ENCODE peak calls at places on chromosome 1, in ten cellular contexts. One of them, this sample, is unnamed.

GRCh38 chr1:203126151-203126865 is 1.2 kb upstream of the ADORA1 start:
- DNase-seq in HCT116: no peak
- DNase-seq in H1: no peak
- DNase-seq in transverse colon: no peak
- DNase-seq in SK-N-SH: no peak
- DNase-seq in endothelial cell of umbilical vein: no peak
- DNase-seq in suprapubic skin: peak; percentile 43
- DNase-seq in breast epithelium: no peak
- DNase-seq in stomach: no peak
- DNase-seq in vagina: no peak
- DNase-seq in this sample: no peak

GRCh38 chr1:209926045-209926444 is 12.0 kb upstream of the SYT14 start:
- DNase-seq in HCT116: no peak
- DNase-seq in H1: no peak
- DNase-seq in transverse colon: no peak
- DNase-seq in SK-N-SH: peak; percentile 61
- DNase-seq in endothelial cell of umbilical vein: peak; percentile 78
- DNase-seq in suprapubic skin: no peak
- DNase-seq in breast epithelium: no peak
- DNase-seq in stomach: no peak
- DNase-seq in vagina: no peak
- DNase-seq in this sample: no peak

GRCh38 chr1:2644171-2644570 is 11.4 kb upstream of the MMEL1 start:
- DNase-seq in HCT116: no peak
- DNase-seq in H1: no peak
- DNase-seq in transverse colon: no peak
- DNase-seq in SK-N-SH: no peak
- DNase-seq in endothelial cell of umbilical vein: no peak
- DNase-seq in suprapubic skin: no peak
- DNase-seq in breast epithelium: no peak
- DNase-seq in stomach: peak; percentile 25
- DNase-seq in vagina: no peak
- DNase-seq in this sample: no peak

GRCh38 chr1:164716992-164717703 is 158.2 kb downstream of the PBX1 start:
- DNase-seq in HCT116: no peak
- DNase-seq in H1: no peak
- DNase-seq in transverse colon: no peak
- DNase-seq in SK-N-SH: no peak
- DNase-seq in endothelial cell of umbilical vein: no peak
- DNase-seq in suprapubic skin: no peak
- DNase-seq in breast epithelium: no peak
- DNase-seq in stomach: no peak
- DNase-seq in vagina: no peak
- DNase-seq in this sample: no peak

GRCh38 chr1:210053126-210053525 is 115.1 kb downstream of the SYT14 start:
- DNase-seq in HCT116: no peak
- DNase-seq in H1: no peak
- DNase-seq in transverse colon: no peak
- DNase-seq in SK-N-SH: no peak
- DNase-seq in endothelial cell of umbilical vein: no peak
- DNase-seq in suprapubic skin: no peak
- DNase-seq in breast epithelium: no peak
- DNase-seq in stomach: no peak
- DNase-seq in vagina: no peak
- DNase-seq in this sample: no peak

GRCh38 chr1:153375511-153375910 is at the start of gene S100A12:
- DNase-seq in HCT116: no peak
- DNase-seq in H1: no peak
- DNase-seq in transverse colon: no peak
- DNase-seq in SK-N-SH: no peak
- DNase-seq in endothelial cell of umbilical vein: no peak
- DNase-seq in suprapubic skin: peak; percentile 20
- DNase-seq in breast epithelium: no peak
- DNase-seq in stomach: no peak
- DNase-seq in vagina: peak; percentile 77
- DNase-seq in this sample: no peak

GRCh38 chr1:3444736-3445135 is 9.7 kb upstream of the ARHGEF16 start:
- DNase-seq in HCT116: no peak
- DNase-seq in H1: no peak
- DNase-seq in transverse colon: no peak
- DNase-seq in SK-N-SH: no peak
- DNase-seq in endothelial cell of umbilical vein: no peak
- DNase-seq in suprapubic skin: no peak
- DNase-seq in breast epithelium: no peak
- DNase-seq in stomach: no peak
- DNase-seq in vagina: no peak
- DNase-seq in this sample: no peak

GRCh38 chr1:71170925-71171324 is 90.1 kb upstream of the ZRANB2 start:
- DNase-seq in HCT116: no peak
- DNase-seq in H1: no peak
- DNase-seq in transverse colon: no peak
- DNase-seq in SK-N-SH: no peak
- DNase-seq in endothelial cell of umbilical vein: no peak
- DNase-seq in suprapubic skin: no peak
- DNase-seq in breast epithelium: no peak
- DNase-seq in stomach: no peak
- DNase-seq in vagina: no peak
- DNase-seq in this sample: no peak

GRCh38 chr1:8228253-8228652 is 89.7 kb upstream of the SLC45A1 start:
- DNase-seq in HCT116: no peak
- DNase-seq in H1: no peak
- DNase-seq in transverse colon: no peak
- DNase-seq in SK-N-SH: no peak
- DNase-seq in endothelial cell of umbilical vein: no peak
- DNase-seq in suprapubic skin: no peak
- DNase-seq in breast epithelium: no peak
- DNase-seq in stomach: no peak
- DNase-seq in vagina: no peak
- DNase-seq in this sample: no peak

GRCh38 chr1:97427371-97427770 is 493.5 kb downstream of the DPYD start:
- DNase-seq in HCT116: no peak
- DNase-seq in H1: no peak
- DNase-seq in transverse colon: no peak
- DNase-seq in SK-N-SH: no peak
- DNase-seq in endothelial cell of umbilical vein: no peak
- DNase-seq in suprapubic skin: no peak
- DNase-seq in breast epithelium: no peak
- DNase-seq in stomach: no peak
- DNase-seq in vagina: no peak
- DNase-seq in this sample: no peak

GRCh38 chr1:54671985-54672608 is 30.5 kb downstream of the MROH7 start:
- DNase-seq in HCT116: peak; percentile 35
- DNase-seq in H1: peak; percentile 38
- DNase-seq in transverse colon: peak; percentile 71
- DNase-seq in SK-N-SH: peak; percentile 78
- DNase-seq in endothelial cell of umbilical vein: peak; percentile 49
- DNase-seq in suprapubic skin: no peak
- DNase-seq in breast epithelium: no peak
- DNase-seq in stomach: peak; percentile 66
- DNase-seq in vagina: no peak
- DNase-seq in this sample: peak; percentile 56

GRCh38 chr1:11714831-11715574 is 20.9 kb upstream of the AGTRAP start:
- DNase-seq in HCT116: no peak
- DNase-seq in H1: no peak
- DNase-seq in transverse colon: no peak
- DNase-seq in SK-N-SH: no peak
- DNase-seq in endothelial cell of umbilical vein: no peak
- DNase-seq in suprapubic skin: no peak
- DNase-seq in breast epithelium: no peak
- DNase-seq in stomach: no peak
- DNase-seq in vagina: no peak
- DNase-seq in this sample: no peak

GRCh38 chr1:205041998-205042910 is 758 bp upstream of the CNTN2 start:
- DNase-seq in HCT116: no peak
- DNase-seq in H1: no peak
- DNase-seq in transverse colon: no peak
- DNase-seq in SK-N-SH: peak; percentile 84
- DNase-seq in endothelial cell of umbilical vein: no peak
- DNase-seq in suprapubic skin: no peak
- DNase-seq in breast epithelium: no peak
- DNase-seq in stomach: no peak
- DNase-seq in vagina: no peak
- DNase-seq in this sample: no peak

GRCh38 chr1:46053734-46054133 is 78.7 kb downstream of the PIK3R3 start:
- DNase-seq in HCT116: no peak
- DNase-seq in H1: no peak
- DNase-seq in transverse colon: no peak
- DNase-seq in SK-N-SH: no peak
- DNase-seq in endothelial cell of umbilical vein: no peak
- DNase-seq in suprapubic skin: no peak
- DNase-seq in breast epithelium: no peak
- DNase-seq in stomach: no peak
- DNase-seq in vagina: no peak
- DNase-seq in this sample: no peak

DNA sequence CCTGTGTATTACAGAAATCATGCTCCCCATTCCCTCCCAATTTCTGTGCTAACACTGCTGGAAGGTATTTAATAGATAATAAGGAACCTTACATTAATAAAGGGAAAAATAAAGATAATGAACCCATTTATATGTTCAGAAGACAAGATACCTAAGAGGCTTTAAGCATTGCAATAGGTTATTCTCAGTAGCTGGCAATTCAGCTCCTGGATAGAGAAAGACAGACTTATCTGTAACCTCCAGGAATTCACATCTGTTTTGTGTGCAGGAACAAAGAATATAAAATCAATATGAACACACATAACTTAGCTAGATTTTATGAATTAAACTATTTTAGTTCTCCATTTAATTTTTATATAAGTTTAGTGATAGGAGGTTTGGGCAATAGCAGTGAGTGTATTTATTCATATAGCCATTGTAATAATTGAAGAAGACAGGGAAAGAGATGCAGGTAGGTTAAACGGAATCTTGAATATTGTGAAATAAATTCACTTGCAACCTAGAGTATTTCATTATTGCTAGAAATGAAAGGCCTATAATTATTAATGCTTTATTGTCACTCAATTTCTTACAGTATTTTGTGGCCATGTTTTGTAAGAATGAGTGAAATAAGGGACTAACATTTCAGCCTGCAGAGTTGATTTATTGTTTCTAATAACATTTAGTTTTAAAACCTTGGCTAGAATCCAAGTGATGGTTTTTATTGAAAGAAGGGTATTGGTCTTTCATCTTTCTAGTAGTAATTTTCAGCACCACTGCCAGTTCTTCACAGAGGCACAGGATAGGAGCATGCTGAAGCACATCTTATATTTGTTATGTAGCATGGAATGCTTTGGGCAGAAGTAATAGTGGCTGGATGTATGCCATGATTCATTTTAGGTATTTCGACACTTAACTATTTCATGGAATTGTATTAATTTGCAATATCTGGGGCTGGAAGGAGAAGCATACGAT is 1.5 kb downstream of the XPR1 start:
- DNase-seq in HCT116: no peak
- DNase-seq in H1: no peak
- DNase-seq in transverse colon: no peak
- DNase-seq in SK-N-SH: no peak
- DNase-seq in endothelial cell of umbilical vein: peak; percentile 12
- DNase-seq in suprapubic skin: no peak
- DNase-seq in breast epithelium: no peak
- DNase-seq in stomach: no peak
- DNase-seq in vagina: no peak
- DNase-seq in this sample: no peak
- TF ChIP-seq POLR2AphosphoS5 in HCT116: no peak
- TF ChIP-seq POLR2AphosphoS5 in H1: no peak
- TF ChIP-seq POLR2AphosphoS5 in transverse colon: no peak
- TF ChIP-seq POLR2AphosphoS5 in SK-N-SH: no peak
- TF ChIP-seq POLR2AphosphoS5 in endothelial cell of umbilical vein: no peak
- TF ChIP-seq POLR2AphosphoS5 in suprapubic skin: no peak
- TF ChIP-seq POLR2AphosphoS5 in breast epithelium: no peak
- TF ChIP-seq POLR2AphosphoS5 in stomach: no peak
- TF ChIP-seq POLR2AphosphoS5 in vagina: no peak
- TF ChIP-seq POLR2AphosphoS5 in this sample: no peak

DNA sequence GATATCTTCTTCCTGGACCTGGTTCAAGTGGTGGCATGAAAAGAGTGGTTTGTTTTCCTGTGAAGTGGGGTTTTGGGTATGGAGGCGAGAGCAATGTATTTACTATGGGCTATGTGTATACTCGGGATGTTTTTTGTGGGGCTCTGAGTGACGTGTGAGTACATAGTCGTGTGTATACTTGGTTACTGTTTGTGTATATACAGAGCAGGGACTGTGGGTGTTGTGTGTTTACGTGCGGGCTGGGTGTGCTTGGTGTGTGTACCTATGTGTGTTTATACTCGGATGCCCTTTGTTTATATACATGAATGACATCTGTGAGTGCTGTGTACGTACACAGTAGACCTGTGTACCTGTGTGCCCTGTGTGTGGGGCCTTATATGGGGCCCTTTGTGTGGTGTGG is 50.0 kb downstream of the YARS1 start:
- DNase-seq in HCT116: no peak
- DNase-seq in H1: no peak
- DNase-seq in transverse colon: no peak
- DNase-seq in SK-N-SH: no peak
- DNase-seq in endothelial cell of umbilical vein: no peak
- DNase-seq in suprapubic skin: no peak
- DNase-seq in breast epithelium: no peak
- DNase-seq in stomach: no peak
- DNase-seq in vagina: no peak
- DNase-seq in this sample: no peak
- H3K27ac ChIP-seq in HCT116: peak overlapping the region; percentile 22
- H3K27ac ChIP-seq in H1: no peak overlapping the region
- H3K27ac ChIP-seq in transverse colon: peak overlapping the region; percentile 38
- H3K27ac ChIP-seq in SK-N-SH: no peak overlapping the region
- H3K27ac ChIP-seq in endothelial cell of umbilical vein: no peak overlapping the region
- H3K27ac ChIP-seq in suprapubic skin: peak overlapping the region; percentile 66
- H3K27ac ChIP-seq in breast epithelium: peak overlapping the region; percentile 86
- H3K27ac ChIP-seq in stomach: peak overlapping the region; percentile 65
- H3K27ac ChIP-seq in vagina: peak overlapping the region; percentile 17
- H3K27ac ChIP-seq in this sample: peak overlapping the region; percentile 31

DNA sequence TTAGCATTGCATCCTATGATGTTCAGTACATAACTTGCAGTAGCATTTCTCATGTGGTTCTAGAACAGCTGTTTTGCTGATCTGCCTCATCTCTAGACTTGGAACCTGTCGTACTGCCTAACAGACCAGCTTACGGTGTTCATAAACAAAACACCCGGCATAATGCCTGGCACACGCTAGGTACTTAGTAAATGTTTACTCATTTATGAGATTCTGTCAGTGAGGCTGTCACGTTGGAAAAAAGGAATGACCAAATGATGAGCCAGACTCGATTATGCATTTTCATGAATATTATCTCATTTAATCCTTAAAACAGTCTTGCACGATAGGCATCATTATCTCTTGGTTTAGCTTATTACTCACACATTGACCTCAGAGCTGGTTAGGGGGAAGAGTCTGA is 46.4 kb downstream of the CACHD1 start:
- DNase-seq in HCT116: no peak
- DNase-seq in H1: no peak
- DNase-seq in transverse colon: no peak
- DNase-seq in SK-N-SH: no peak
- DNase-seq in endothelial cell of umbilical vein: no peak
- DNase-seq in suprapubic skin: no peak
- DNase-seq in breast epithelium: no peak
- DNase-seq in stomach: no peak
- DNase-seq in vagina: no peak
- DNase-seq in this sample: no peak
- H3K4me1 ChIP-seq in HCT116: no peaks in the 10 kb centered on the region
- H3K4me1 ChIP-seq in H1: peaks cover 32% of the 10 kb centered on the region
- H3K4me1 ChIP-seq in transverse colon: peaks cover 38% of the 10 kb centered on the region
- H3K4me1 ChIP-seq in SK-N-SH: peaks cover 48% of the 10 kb centered on the region
- H3K4me1 ChIP-seq in endothelial cell of umbilical vein: peaks cover 31% of the 10 kb centered on the region
- H3K4me1 ChIP-seq in suprapubic skin: peaks cover 73% of the 10 kb centered on the region
- H3K4me1 ChIP-seq in breast epithelium: no peaks in the 10 kb centered on the region
- H3K4me1 ChIP-seq in stomach: peaks cover 76% of the 10 kb centered on the region
- H3K4me1 ChIP-seq in vagina: peaks cover 82% of the 10 kb centered on the region
- H3K4me1 ChIP-seq in this sample: peaks cover 52% of the 10 kb centered on the region

GRCh38 chr1:245458761-245459174 is 304.0 kb downstream of the KIF26B start:
- DNase-seq in HCT116: no peak
- DNase-seq in H1: no peak
- DNase-seq in transverse colon: no peak
- DNase-seq in SK-N-SH: no peak
- DNase-seq in endothelial cell of umbilical vein: no peak
- DNase-seq in suprapubic skin: no peak
- DNase-seq in breast epithelium: no peak
- DNase-seq in stomach: no peak
- DNase-seq in vagina: no peak
- DNase-seq in this sample: no peak
- TF ChIP-seq POLR2AphosphoS5 in HCT116: no peak
- TF ChIP-seq POLR2AphosphoS5 in H1: no peak
- TF ChIP-seq POLR2AphosphoS5 in transverse colon: no peak
- TF ChIP-seq POLR2AphosphoS5 in SK-N-SH: no peak
- TF ChIP-seq POLR2AphosphoS5 in endothelial cell of umbilical vein: no peak
- TF ChIP-seq POLR2AphosphoS5 in suprapubic skin: no peak
- TF ChIP-seq POLR2AphosphoS5 in breast epithelium: no peak
- TF ChIP-seq POLR2AphosphoS5 in stomach: no peak
- TF ChIP-seq POLR2AphosphoS5 in vagina: no peak
- TF ChIP-seq POLR2AphosphoS5 in this sample: no peak